ENCODE peak calls at places on chromosomes 1 and 21, in five cellular contexts. One of them, this sample, is unnamed.

GRCh38 chr1:112761714-112762480 is 46.8 kb upstream of the PPM1J start:
- DNase-seq in GM23338: no peak
- DNase-seq in CD4-positive, alpha-beta T cell: no peak
- DNase-seq in cardiac muscle cell: no peak
- DNase-seq in tibial nerve: no peak
- DNase-seq in this sample: no peak

GRCh38 chr21:45592208-45592619 is 50.0 kb upstream of the SLC19A1 start:
- DNase-seq in GM23338: no peak
- DNase-seq in tibial nerve: no peak
- DNase-seq in cardiac muscle cell: no peak
- DNase-seq in CD4-positive, alpha-beta T cell: peak; percentile 80
- DNase-seq in this sample: no peak

GRCh38 chr1:60388092-60388987 is 314.8 kb upstream of the C1orf87 start:
- DNase-seq in tibial nerve: no peak
- DNase-seq in CD4-positive, alpha-beta T cell: no peak
- DNase-seq in GM23338: no peak
- DNase-seq in cardiac muscle cell: peak; percentile 50
- DNase-seq in this sample: no peak

GRCh38 chr1:98661544-98662353 is at the start of gene SNX7:
- DNase-seq in CD4-positive, alpha-beta T cell: no peak
- DNase-seq in cardiac muscle cell: peak; percentile 88
- DNase-seq in tibial nerve: peak; percentile 61
- DNase-seq in GM23338: peak; percentile 86
- DNase-seq in this sample: peak; percentile 84

GRCh38 chr1:151399890-151400235 is 490 bp downstream of the PSMB4 start:
- DNase-seq in tibial nerve: no peak
- DNase-seq in CD4-positive, alpha-beta T cell: no peak
- DNase-seq in cardiac muscle cell: peak; percentile 34
- DNase-seq in GM23338: peak; percentile 65
- DNase-seq in this sample: no peak

GRCh38 chr1:46466477-46467182 is 23.0 kb upstream of the DMBX1 start:
- DNase-seq in cardiac muscle cell: no peak
- DNase-seq in tibial nerve: no peak
- DNase-seq in CD4-positive, alpha-beta T cell: no peak
- DNase-seq in GM23338: peak; percentile 83
- DNase-seq in this sample: no peak

GRCh38 chr1:3564921-3565831 is 46.1 kb downstream of the MEGF6 start:
- DNase-seq in GM23338: peak; percentile 77
- DNase-seq in CD4-positive, alpha-beta T cell: peak; percentile 29
- DNase-seq in cardiac muscle cell: peak; percentile 45
- DNase-seq in tibial nerve: no peak
- DNase-seq in this sample: no peak

GRCh38 chr1:65850281-65850680 is 57.6 kb downstream of the PDE4B start:
- DNase-seq in CD4-positive, alpha-beta T cell: no peak
- DNase-seq in GM23338: no peak
- DNase-seq in cardiac muscle cell: peak; percentile 20
- DNase-seq in tibial nerve: no peak
- DNase-seq in this sample: no peak

GRCh38 chr1:202037706-202038296 is 27.4 kb downstream of the ELF3 start:
- DNase-seq in tibial nerve: no peak
- DNase-seq in CD4-positive, alpha-beta T cell: no peak
- DNase-seq in cardiac muscle cell: peak; percentile 66
- DNase-seq in GM23338: no peak
- DNase-seq in this sample: no peak

GRCh38 chr1:30745834-30746208 is 11.8 kb downstream of the LAPTM5 start:
- DNase-seq in GM23338: no peak
- DNase-seq in cardiac muscle cell: no peak
- DNase-seq in tibial nerve: no peak
- DNase-seq in CD4-positive, alpha-beta T cell: no peak
- DNase-seq in this sample: no peak

DNA sequence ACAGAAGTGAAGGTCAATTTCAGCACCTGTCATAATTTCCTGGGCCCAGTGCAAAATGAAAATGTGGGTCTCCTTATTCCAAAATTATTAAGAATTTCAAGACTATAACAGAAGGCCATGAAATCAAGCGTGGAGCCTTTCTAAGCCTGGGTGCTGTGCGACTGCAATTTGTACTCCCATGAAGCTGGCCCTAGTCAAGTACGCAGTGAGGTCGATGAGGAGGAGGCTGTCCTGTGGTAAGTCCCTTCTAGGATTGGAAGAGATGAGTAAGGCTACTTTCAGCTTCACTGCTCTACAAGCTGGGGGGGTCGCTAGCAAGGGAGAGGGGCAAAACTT is 449 bp upstream of the NUDC start:
- DNase-seq in cardiac muscle cell: no peak
- DNase-seq in tibial nerve: no peak
- DNase-seq in CD4-positive, alpha-beta T cell: no peak
- DNase-seq in GM23338: no peak
- DNase-seq in this sample: no peak
- H3K27ac ChIP-seq in cardiac muscle cell: no peak overlapping the region
- H3K27ac ChIP-seq in tibial nerve: peak overlapping the region; percentile 91
- H3K27ac ChIP-seq in CD4-positive, alpha-beta T cell: peak overlapping the region; percentile 83
- H3K27ac ChIP-seq in GM23338: peak overlapping the region; percentile 43
- H3K27ac ChIP-seq in this sample: peak overlapping the region; percentile 78

DNA sequence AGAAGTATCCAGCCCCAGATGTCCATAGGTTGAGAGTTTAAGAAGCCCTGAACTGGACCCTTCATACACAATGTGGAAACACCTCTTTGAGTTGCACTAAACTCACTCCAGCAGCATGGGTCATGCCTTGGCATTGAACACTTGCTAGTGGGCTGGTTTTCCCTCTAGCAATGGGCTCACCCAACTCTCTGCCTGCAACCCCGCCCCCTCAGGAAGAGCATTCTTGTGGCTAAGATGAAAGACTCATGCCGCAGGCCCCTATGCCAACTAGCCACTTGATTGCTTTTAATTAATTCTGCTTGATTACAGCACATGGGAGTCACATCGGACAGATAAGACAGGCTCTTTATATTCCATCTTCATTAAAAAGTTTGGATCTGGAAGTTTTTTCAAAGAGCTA is 136.5 kb upstream of the GJB5 start:
- DNase-seq in GM23338: no peak
- DNase-seq in tibial nerve: no peak
- DNase-seq in cardiac muscle cell: no peak
- DNase-seq in CD4-positive, alpha-beta T cell: no peak
- DNase-seq in this sample: no peak
- H3K27ac ChIP-seq in GM23338: no peak overlapping the region
- H3K27ac ChIP-seq in tibial nerve: no peak overlapping the region
- H3K27ac ChIP-seq in cardiac muscle cell: no peak overlapping the region
- H3K27ac ChIP-seq in CD4-positive, alpha-beta T cell: no peak overlapping the region
- H3K27ac ChIP-seq in this sample: no peak overlapping the region

DNA sequence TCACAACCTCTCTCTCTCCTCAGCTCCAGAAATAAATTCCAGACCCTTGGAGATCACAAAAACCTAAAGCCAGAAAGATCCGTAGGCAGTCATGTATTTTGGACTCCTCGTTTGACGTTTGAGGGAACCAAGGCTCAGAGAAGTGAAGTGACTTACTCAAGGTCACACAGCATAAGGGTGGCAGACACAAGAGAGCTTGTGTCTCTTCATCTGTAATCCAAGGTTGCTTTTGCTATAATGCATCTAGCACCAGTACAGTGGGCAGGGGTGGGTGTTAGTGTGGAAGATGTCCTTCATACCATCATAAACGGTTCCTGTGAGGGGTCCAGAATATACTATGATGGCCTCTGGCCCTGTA is 145.1 kb downstream of the TOMM20 start:
- DNase-seq in GM23338: no peak
- DNase-seq in CD4-positive, alpha-beta T cell: no peak
- DNase-seq in cardiac muscle cell: no peak
- DNase-seq in tibial nerve: no peak
- DNase-seq in this sample: no peak
- H3K27ac ChIP-seq in GM23338: peak overlapping the region; percentile 73
- H3K27ac ChIP-seq in CD4-positive, alpha-beta T cell: no peak overlapping the region
- H3K27ac ChIP-seq in cardiac muscle cell: no peak overlapping the region
- H3K27ac ChIP-seq in tibial nerve: peak overlapping the region; percentile 92
- H3K27ac ChIP-seq in this sample: peak overlapping the region; percentile 33

DNA sequence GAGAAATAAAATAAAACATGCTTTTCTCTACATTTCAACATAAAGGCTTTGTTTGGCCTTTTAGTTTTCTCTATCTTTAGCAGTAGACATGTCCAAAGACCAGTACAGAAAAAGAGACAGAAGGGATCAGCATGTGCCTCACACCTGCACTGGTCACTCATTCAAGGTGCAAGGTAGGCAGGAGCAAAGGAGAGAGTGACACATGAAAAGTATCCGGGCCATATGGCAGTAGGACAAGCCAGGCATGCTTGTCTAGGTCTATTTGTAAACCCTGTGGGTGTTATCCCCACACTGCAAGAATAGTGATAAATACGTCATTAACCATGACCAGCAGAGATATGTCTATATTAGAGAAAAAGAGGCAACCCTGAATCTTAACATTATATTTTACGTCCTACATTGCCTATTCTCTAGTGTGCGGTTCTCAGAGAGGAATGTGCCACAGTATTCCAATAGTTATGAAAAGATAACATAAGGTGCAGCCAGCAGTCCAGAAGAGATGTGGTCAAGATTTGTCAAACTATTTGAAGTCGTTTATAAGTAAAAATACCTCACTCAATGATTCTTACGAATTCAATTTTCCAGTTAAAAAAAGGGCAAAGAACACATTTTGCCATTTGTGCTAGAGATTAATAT is 32.1 kb downstream of the PRRX1 start:
- DNase-seq in GM23338: no peak
- DNase-seq in tibial nerve: no peak
- DNase-seq in cardiac muscle cell: peak; percentile 22
- DNase-seq in CD4-positive, alpha-beta T cell: no peak
- DNase-seq in this sample: no peak
- H3K27ac ChIP-seq in GM23338: no peak overlapping the region
- H3K27ac ChIP-seq in tibial nerve: peak overlapping the region; percentile 79
- H3K27ac ChIP-seq in cardiac muscle cell: peak overlapping the region; percentile 72
- H3K27ac ChIP-seq in CD4-positive, alpha-beta T cell: no peak overlapping the region
- H3K27ac ChIP-seq in this sample: peak overlapping the region; percentile 22

DNA sequence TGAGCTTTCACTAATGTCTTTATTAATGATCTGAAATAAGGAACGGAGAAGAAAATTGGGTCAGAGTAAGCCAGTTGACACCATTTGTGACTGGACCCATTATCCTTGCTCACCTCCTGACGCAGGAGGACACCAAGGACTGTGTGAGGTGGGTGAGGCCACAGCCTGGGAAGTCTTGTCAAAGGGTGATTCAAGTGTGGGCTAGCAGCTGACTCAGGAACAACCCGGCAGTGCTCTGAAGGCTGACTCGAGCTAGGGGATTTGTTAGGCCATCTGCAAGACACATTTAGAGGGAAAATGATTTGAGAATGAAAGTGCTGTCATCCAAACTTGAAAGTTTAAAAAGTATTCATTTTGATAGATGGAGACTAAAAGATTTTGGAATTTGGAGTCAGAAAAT is 21.2 kb downstream of the PRRX1 start:
- DNase-seq in tibial nerve: no peak
- DNase-seq in GM23338: no peak
- DNase-seq in CD4-positive, alpha-beta T cell: no peak
- DNase-seq in cardiac muscle cell: peak; percentile 49
- DNase-seq in this sample: no peak
- H3K27ac ChIP-seq in tibial nerve: peak overlapping the region; percentile 45
- H3K27ac ChIP-seq in GM23338: no peak overlapping the region
- H3K27ac ChIP-seq in CD4-positive, alpha-beta T cell: no peak overlapping the region
- H3K27ac ChIP-seq in cardiac muscle cell: no peak overlapping the region
- H3K27ac ChIP-seq in this sample: no peak overlapping the region

GRCh38 chr1:164774819-164775654 is 216.1 kb downstream of the PBX1 start:
- DNase-seq in cardiac muscle cell: no peak
- DNase-seq in GM23338: no peak
- DNase-seq in tibial nerve: no peak
- DNase-seq in CD4-positive, alpha-beta T cell: no peak
- DNase-seq in this sample: no peak
- H3K27ac ChIP-seq in cardiac muscle cell: peak overlapping the region; percentile 93
- H3K27ac ChIP-seq in GM23338: peak overlapping the region; percentile 58
- H3K27ac ChIP-seq in tibial nerve: no peak overlapping the region
- H3K27ac ChIP-seq in CD4-positive, alpha-beta T cell: no peak overlapping the region
- H3K27ac ChIP-seq in this sample: peak overlapping the region; percentile 55

GRCh38 chr1:59225594-59225993 is 71.3 kb upstream of the FGGY start:
- DNase-seq in cardiac muscle cell: no peak
- DNase-seq in GM23338: no peak
- DNase-seq in CD4-positive, alpha-beta T cell: no peak
- DNase-seq in tibial nerve: no peak
- DNase-seq in this sample: no peak

GRCh38 chr1:59219926-59220325 is 77.0 kb upstream of the FGGY start:
- DNase-seq in cardiac muscle cell: no peak
- DNase-seq in GM23338: no peak
- DNase-seq in CD4-positive, alpha-beta T cell: no peak
- DNase-seq in tibial nerve: no peak
- DNase-seq in this sample: no peak

GRCh38 chr1:59220356-59220755 is 76.5 kb upstream of the FGGY start:
- DNase-seq in CD4-positive, alpha-beta T cell: no peak
- DNase-seq in GM23338: no peak
- DNase-seq in cardiac muscle cell: peak; percentile 23
- DNase-seq in tibial nerve: no peak
- DNase-seq in this sample: no peak

GRCh38 chr1:59223943-59224639 is 72.8 kb upstream of the FGGY start:
- DNase-seq in GM23338: no peak
- DNase-seq in CD4-positive, alpha-beta T cell: no peak
- DNase-seq in tibial nerve: no peak
- DNase-seq in cardiac muscle cell: peak; percentile 82
- DNase-seq in this sample: no peak

GRCh38 chr1:59223213-59223612 is 73.7 kb upstream of the FGGY start:
- DNase-seq in GM23338: no peak
- DNase-seq in tibial nerve: no peak
- DNase-seq in cardiac muscle cell: no peak
- DNase-seq in CD4-positive, alpha-beta T cell: no peak
- DNase-seq in this sample: no peak
- H3K27ac ChIP-seq in GM23338: no peak overlapping the region
- H3K27ac ChIP-seq in tibial nerve: no peak overlapping the region
- H3K27ac ChIP-seq in cardiac muscle cell: no peak overlapping the region
- H3K27ac ChIP-seq in CD4-positive, alpha-beta T cell: no peak overlapping the region
- H3K27ac ChIP-seq in this sample: no peak overlapping the region

GRCh38 chr21:17900281-17900989 is 81.3 kb upstream of the C21orf91 start:
- DNase-seq in GM23338: peak; percentile 30
- DNase-seq in cardiac muscle cell: no peak
- DNase-seq in tibial nerve: no peak
- DNase-seq in CD4-positive, alpha-beta T cell: no peak
- DNase-seq in this sample: no peak
- H3K27ac ChIP-seq in GM23338: no peak overlapping the region
- H3K27ac ChIP-seq in cardiac muscle cell: no peak overlapping the region
- H3K27ac ChIP-seq in tibial nerve: peak overlapping the region; percentile 52
- H3K27ac ChIP-seq in CD4-positive, alpha-beta T cell: no peak overlapping the region
- H3K27ac ChIP-seq in this sample: no peak overlapping the region

DNA sequence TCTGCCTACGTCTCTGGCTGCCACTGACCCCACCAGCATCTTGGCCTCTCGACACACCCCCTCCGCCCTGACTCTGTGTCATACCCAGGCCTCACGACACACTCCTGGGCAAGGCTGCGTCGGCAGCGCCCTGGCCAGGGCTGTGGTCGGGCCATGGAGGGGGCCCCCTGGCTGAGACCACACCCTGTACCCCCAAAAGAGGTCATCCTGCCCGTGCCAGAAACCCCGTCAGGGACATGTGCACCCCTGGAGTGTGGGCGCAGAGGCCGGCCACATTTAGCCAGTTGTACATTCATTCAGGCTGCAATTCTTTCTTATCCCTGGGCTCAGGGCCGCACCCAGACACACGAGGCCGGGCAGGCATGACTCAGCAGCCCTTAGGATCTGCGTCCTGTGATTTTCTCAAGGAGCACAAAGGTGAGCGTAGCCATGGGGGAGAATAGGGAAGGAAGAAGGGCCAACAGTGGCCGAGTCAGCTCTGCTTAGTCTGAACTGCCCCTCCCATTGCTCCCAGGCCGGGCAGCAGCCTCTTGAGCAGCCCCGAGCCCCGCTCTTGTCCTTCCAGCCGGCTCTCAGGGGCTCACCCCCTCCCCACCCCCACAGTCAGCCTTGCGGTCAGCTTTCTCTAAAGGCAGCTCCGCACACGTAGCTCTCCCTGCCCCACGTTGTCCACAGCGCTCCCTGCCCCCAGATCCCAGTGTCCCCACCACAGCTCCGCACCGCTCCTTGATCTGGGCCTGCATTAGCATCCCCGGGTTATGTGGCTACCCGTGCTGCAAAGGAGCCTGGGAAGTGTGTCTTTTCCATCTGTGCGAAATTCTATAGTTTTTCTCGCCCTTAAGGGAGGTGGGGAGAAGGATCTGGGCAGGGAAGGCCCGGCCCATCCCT is 7.9 kb downstream of the CSTB start:
- DNase-seq in CD4-positive, alpha-beta T cell: no peak
- DNase-seq in GM23338: peak; percentile 56
- DNase-seq in cardiac muscle cell: peak; percentile 86
- DNase-seq in tibial nerve: peak; percentile 48
- DNase-seq in this sample: peak; percentile 78
- H3K27ac ChIP-seq in CD4-positive, alpha-beta T cell: no peak overlapping the region
- H3K27ac ChIP-seq in GM23338: peak overlapping the region; percentile 45
- H3K27ac ChIP-seq in cardiac muscle cell: no peak overlapping the region
- H3K27ac ChIP-seq in tibial nerve: peak overlapping the region; percentile 59
- H3K27ac ChIP-seq in this sample: no peak overlapping the region

This sample was measured in lung.